ENCODE peak calls at places on chromosomes 2 and 18, in eight cellular contexts. Z is activated T-cell treated with anti-CD3 and anti-CD28 coated beads, Interleukin-2, amount 50 U/mL, for 72 hours; V is uterus; Q is GM03348; C is fibroblast of pulmonary artery; M is neural progenitor cell; Y is bronchial epithelial cell; S is foreskin melanocyte. U is an unnamed sample.

GRCh38 chr2:71893646-71894045 is 254.0 kb downstream of the CYP26B1 start:
- DNase-seq in Z (no peak), V (no peak), Q (no peak), C (no peak), M (no peak), Y (no peak), S (no peak), U (no peak)

GRCh38 chr2:191760655-191761054 is 82.7 kb downstream of the NABP1 start:
- DNase-seq in Z (no peak), V (no peak), Q (no peak), C (no peak), M (no peak), Y (no peak), S (no peak), U (no peak)

GRCh38 chr2:236843061-236843460 is 242.6 kb upstream of the COPS8 start:
- DNase-seq in Z (no peak), V (peak; percentile 61), Q (no peak), C (no peak), M (no peak), Y (no peak), S (no peak), U (no peak)

GRCh38 chr18:22031581-22031980 is 137.8 kb upstream of the GATA6 start:
- DNase-seq in Z (no peak), V (no peak), Q (no peak), C (no peak), M (no peak), Y (no peak), S (no peak), U (no peak)

GRCh38 chr2:71759056-71759455 is 305.7 kb downstream of the DYSF start:
- DNase-seq in Z (no peak), V (no peak), Q (no peak), C (no peak), M (no peak), Y (no peak), S (no peak), U (no peak)

GRCh38 chr2:233828546-233829192 is 25.7 kb downstream of the HJURP start:
- DNase-seq in Z (no peak), V (no peak), Q (no peak), C (no peak), M (no peak), Y (no peak), S (no peak), U (no peak)

GRCh38 chr18:13377496-13377895 is 158.9 kb downstream of the LDLRAD4 start:
- DNase-seq in Z (peak; percentile 49), V (no peak), Q (no peak), C (no peak), M (no peak), Y (no peak), S (no peak), U (no peak)

GRCh38 chr18:41436772-41437171 is 518.3 kb upstream of the PIK3C3 start:
- DNase-seq in Z (no peak), V (no peak), Q (no peak), C (peak; percentile 8), M (no peak), Y (peak; percentile 63), S (no peak), U (no peak)

GRCh38 chr18:45255142-45255890 is 360.0 kb upstream of the SLC14A2 start:
- DNase-seq in Z (no peak), V (peak; percentile 55), Q (peak; percentile 85), C (peak; percentile 79), M (peak; percentile 38), Y (peak; percentile 48), S (no peak), U (no peak)

GRCh38 chr2:174574657-174575056 is 22.9 kb downstream of the WIPF1 start:
- DNase-seq in Z (no peak), V (peak; percentile 52), Q (no peak), C (peak; percentile 56), M (no peak), Y (peak; percentile 43), S (no peak), U (no peak)